ENCODE peak calls at places on chromosomes 1 and 21, in nine cellular contexts. S is stimulated activated CD4-positive, alpha-beta T cell treated with anti-CD3 and anti-CD28 coated beads, Interleukin-15, amount 100 ng/mL, for 1 hour; N is adrenal gland; H is pancreas; V is NCI-H524; D is T-helper 1 cell; O is activated CD8-positive, alpha-beta memory T cell treated with anti-CD3 and anti-CD28 coated beads for 24 hours; L is myocyte; M is activated CD4-positive, CD25-positive, alpha-beta regulatory T cell treated with anti-CD3 and anti-CD28 coated beads, Interleukin-2, amount 50 U/mL, for 72 hours. Y is an unnamed sample.

GRCh38 chr21:43613755-43614638 is 45.3 kb downstream of the HSF2BP start:
- DNase-seq in V (no peak), N (no peak), S (no peak), H (no peak), M (no peak), O (no peak), L (peak; percentile 78), D (no peak), Y (no peak)

GRCh38 chr1:9553736-9554144 is 14.5 kb downstream of the SLC25A33 start:
- DNase-seq in H (peak; percentile 12), V (no peak), M (no peak), O (no peak), L (no peak), S (no peak), D (no peak), N (no peak), Y (no peak)

GRCh38 chr1:158961178-158961577 is 29.8 kb downstream of the PYHIN1 start:
- DNase-seq in N (no peak), D (no peak), M (no peak), S (no peak), L (no peak), O (no peak), H (no peak), V (no peak), Y (no peak)

GRCh38 chr1:210332233-210332632 is 3.5 kb downstream of the HHAT start:
- DNase-seq in O (no peak), V (no peak), M (no peak), N (no peak), D (no peak), S (no peak), L (no peak), H (no peak), Y (no peak)

GRCh38 chr21:44558695-44559094 is at the start of gene KRTAP10-3:
- DNase-seq in S (no peak), D (no peak), N (no peak), O (no peak), M (no peak), H (no peak), L (no peak), V (no peak), Y (no peak)

GRCh38 chr21:26191609-26192008 is 21.0 kb upstream of the APP start:
- DNase-seq in D (no peak), N (no peak), S (no peak), O (no peak), V (no peak), M (no peak), L (no peak), H (no peak), Y (no peak)

GRCh38 chr1:154427173-154428139 is 22.3 kb downstream of the IL6R start:
- DNase-seq in L (peak; percentile 67), V (no peak), H (no peak), O (no peak), N (peak; percentile 69), D (no peak), S (no peak), M (no peak), Y (no peak)

GRCh38 chr1:66452162-66452561 is 81.8 kb upstream of the SGIP1 start:
- DNase-seq in S (no peak), D (no peak), M (no peak), L (no peak), N (no peak), H (no peak), O (no peak), V (no peak), Y (no peak)

GRCh38 chr1:54681396-54681795 is 34.3 kb upstream of the TTC4 start:
- DNase-seq in O (no peak), S (no peak), V (peak; percentile 5), N (no peak), H (no peak), L (no peak), D (no peak), M (no peak), Y (no peak)

GRCh38 chr1:179187043-179187442 is 42.4 kb downstream of the ABL2 start:
- DNase-seq in L (no peak), V (no peak), S (no peak), N (no peak), D (no peak), O (no peak), M (no peak), H (no peak), Y (no peak)

GRCh38 chr1:53541761-53542550 is 82.8 kb downstream of the DMRTB1 start:
- DNase-seq in D (no peak), V (peak; percentile 21), N (peak; percentile 29), H (peak; percentile 50), S (no peak), L (peak; percentile 85), O (no peak), M (no peak), Y (no peak)

GRCh38 chr1:15328245-15328784 is 81.3 kb downstream of the FHAD1 start:
- DNase-seq in L (no peak), O (no peak), V (no peak), S (no peak), M (no peak), D (no peak), N (no peak), H (no peak), Y (no peak)

GRCh38 chr1:221794079-221794670 is 52.3 kb upstream of the DUSP10 start:
- DNase-seq in S (no peak), O (no peak), V (no peak), L (peak; percentile 75), H (no peak), N (no peak), D (no peak), M (no peak), Y (no peak)

GRCh38 chr1:181508486-181509165 is 25.3 kb downstream of the CACNA1E start:
- DNase-seq in V (no peak), H (no peak), O (no peak), D (no peak), L (peak; percentile 5), N (no peak), S (no peak), M (no peak), Y (no peak)

GRCh38 chr21:17250651-17251294 is 262.1 kb upstream of the CXADR start:
- DNase-seq in H (no peak), L (no peak), D (no peak), M (no peak), V (peak; percentile 23), S (no peak), O (no peak), N (no peak), Y (no peak)

GRCh38 chr1:156689960-156690672 is 12.9 kb upstream of the NES start:
- DNase-seq in H (no peak), M (no peak), V (no peak), O (no peak), L (peak; percentile 29), N (no peak), D (no peak), S (no peak), Y (no peak)

GRCh38 chr21:14734191-14734590 is 188.1 kb upstream of the SAMSN1 start:
- DNase-seq in N (no peak), V (no peak), O (no peak), S (no peak), D (no peak), L (no peak), H (no peak), M (no peak), Y (no peak)

GRCh38 chr1:224292419-224292818 is 37.6 kb downstream of the NVL start:
- DNase-seq in O (no peak), L (no peak), M (no peak), N (no peak), V (no peak), S (no peak), H (no peak), D (no peak), Y (no peak)

GRCh38 chr1:155892801-155893200 is 18.3 kb downstream of the RIT1 start:
- DNase-seq in D (no peak), S (no peak), H (no peak), L (peak; percentile 48), N (no peak), O (no peak), M (no peak), V (no peak), Y (no peak)

GRCh38 chr1:116020668-116021272 is 44.5 kb downstream of the SLC22A15 start:
- DNase-seq in L (peak; percentile 66), M (no peak), N (peak; percentile 20), S (peak; percentile 3), V (peak; percentile 61), H (peak; percentile 63), D (no peak), O (peak; percentile 69), Y (peak; percentile 45)

GRCh38 chr1:206893380-206893779 is 3.9 kb upstream of the IL24 start:
- DNase-seq in M (no peak), S (no peak), H (no peak), L (no peak), V (no peak), D (no peak), O (no peak), N (no peak), Y (no peak)

GRCh38 chr1:207698822-207699483 is 52.9 kb upstream of the CD46 start:
- DNase-seq in S (no peak), O (peak; percentile 65), D (no peak), N (peak; percentile 64), V (peak; percentile 6), M (peak; percentile 34), L (peak; percentile 65), H (peak; percentile 66), Y (no peak)

GRCh38 chr1:187689137-187689536 is 860.4 kb downstream of the PLA2G4A start:
- DNase-seq in L (peak; percentile 49), V (no peak), N (no peak), D (no peak), O (no peak), M (no peak), S (no peak), H (no peak), Y (no peak)

GRCh38 chr1:82795503-82796149 is 994.9 kb downstream of the ADGRL2 start:
- DNase-seq in O (no peak), H (no peak), M (no peak), V (no peak), D (no peak), N (no peak), L (no peak), S (no peak), Y (no peak)

GRCh38 chr1:203159844-203160243 is 15.8 kb downstream of the MYBPH start:
- DNase-seq in O (no peak), N (no peak), M (no peak), S (no peak), D (no peak), L (no peak), V (no peak), H (no peak), Y (no peak)

GRCh38 chr21:34913786-34914185 is 135.3 kb downstream of the RUNX1 start:
- DNase-seq in V (no peak), M (no peak), D (no peak), L (no peak), N (no peak), O (peak; percentile 21), H (no peak), S (no peak), Y (no peak)

GRCh38 chr21:43737158-43737950 is 18.4 kb downstream of the PDXK start:
- DNase-seq in D (no peak), S (no peak), O (no peak), L (no peak), N (no peak), H (no peak), M (no peak), V (no peak), Y (no peak)

GRCh38 chr21:31901342-31901741 is 28.5 kb downstream of the HUNK start:
- DNase-seq in H (peak; percentile 78), S (no peak), L (no peak), V (no peak), M (no peak), D (no peak), N (no peak), O (no peak), Y (no peak)

GRCh38 chr1:202018476-202019234 is 8.3 kb downstream of the ELF3 start:
- DNase-seq in O (no peak), M (no peak), D (no peak), L (no peak), H (peak; percentile 77), S (no peak), V (no peak), N (no peak), Y (no peak)